ENCODE peak calls at places on chromosome 1, in four cellular contexts. G is mucosa of gallbladder, W is heart left ventricle, J is AML-193. R is an unnamed sample.

GRCh38 chr1:60149254-60149653 is 75.7 kb upstream of the C1orf87 start:
- DNase-seq in G (peak; percentile 34), W (peak; percentile 49), J (no peak), R (no peak)

GRCh38 chr1:236397173-236397759 is 3.2 kb downstream of the EDARADD start:
- DNase-seq in G (no peak), W (no peak), J (no peak), R (no peak)

GRCh38 chr1:113141650-113142473 is 68.9 kb downstream of the LRIG2 start:
- DNase-seq in G (no peak), W (no peak), J (no peak), R (peak; percentile 7)

GRCh38 chr1:181122227-181122626 is 33.7 kb downstream of the IER5 start:
- DNase-seq in G (peak; percentile 42), W (no peak), J (no peak), R (no peak)

GRCh38 chr1:22379566-22379965 is 72.1 kb upstream of the ZBTB40 start:
- DNase-seq in G (no peak), W (no peak), J (no peak), R (no peak)

GRCh38 chr1:10890391-10891073 is 94.1 kb upstream of the CASZ1 start:
- DNase-seq in G (no peak), W (no peak), J (no peak), R (no peak)

GRCh38 chr1:218474089-218474488 is 129.0 kb downstream of the TGFB2 start:
- DNase-seq in G (no peak), W (no peak), J (no peak), R (no peak)

GRCh38 chr1:26530898-26531598 is 1.5 kb downstream of the RPS6KA1 start:
- DNase-seq in G (peak; percentile 52), W (no peak), J (peak; percentile 31), R (peak; percentile 45)

GRCh38 chr1:202791102-202791747 is 17.0 kb downstream of the KDM5B start:
- DNase-seq in G (no peak), W (no peak), J (no peak), R (no peak)

GRCh38 chr1:43366601-43367025 is 1.2 kb downstream of the ELOVL1 start:
- DNase-seq in G (no peak), W (no peak), J (no peak), R (no peak)

GRCh38 chr1:183600136-183600535 is 9.9 kb upstream of the NCF2 start:
- DNase-seq in G (no peak), W (no peak), J (peak; percentile 85), R (no peak)

GRCh38 chr1:40919475-40920011 is 57.4 kb upstream of the CITED4 start:
- DNase-seq in G (peak; percentile 84), W (no peak), J (no peak), R (no peak)

GRCh38 chr1:33641099-33641830 is 168.8 kb downstream of the ZSCAN20 start:
- DNase-seq in G (no peak), W (no peak), J (no peak), R (no peak)

GRCh38 chr1:44576456-44577150 is 97.7 kb downstream of the TMEM53 start:
- DNase-seq in G (no peak), W (no peak), J (no peak), R (no peak)

GRCh38 chr1:2575801-2576663 is 10.5 kb upstream of the PRXL2B start:
- DNase-seq in G (peak; percentile 92), W (no peak), J (no peak), R (no peak)

R was measured in CMK.